ENCODE peak calls at places on chromosomes 2 and 18, in eight cellular contexts. L, F, T, P, K, E, Q and M are unnamed samples.

GRCh38 chr2:188785515-188785914 is 188.7 kb upstream of the COL3A1 start:
- DNase-seq in P (no peak), F (no peak), Q (no peak), E (no peak), L (no peak), T (no peak), K (no peak), M (no peak)

GRCh38 chr2:108575132-108575966 is 41.1 kb downstream of the LIMS1 start:
- DNase-seq in Q (no peak), T (no peak), E (no peak), P (no peak), K (no peak), F (no peak), L (no peak), M (no peak)

GRCh38 chr2:100745630-100746029 is 74.3 kb upstream of the NPAS2 start:
- DNase-seq in F (no peak), K (no peak), T (no peak), P (no peak), Q (no peak), E (no peak), L (no peak), M (no peak)

GRCh38 chr2:122011493-122012270 is 256.2 kb downstream of the TSN start:
- DNase-seq in E (no peak), Q (no peak), P (no peak), L (no peak), K (peak; percentile 18), T (no peak), F (no peak), M (no peak)

GRCh38 chr18:24212939-24213338 is 74.1 kb downstream of the CABYR start:
- DNase-seq in L (no peak), K (no peak), F (no peak), E (no peak), Q (no peak), P (no peak), T (no peak), M (no peak)

GRCh38 chr2:224085246-224085645 is 46.2 kb upstream of the SERPINE2 start:
- DNase-seq in E (no peak), K (no peak), T (peak; percentile 51), L (no peak), F (no peak), Q (no peak), P (no peak), M (no peak)

GRCh38 chr2:137865954-137866540 is 98.2 kb upstream of the HNMT start:
- DNase-seq in K (peak; percentile 79), E (peak; percentile 24), Q (peak; percentile 55), P (peak; percentile 53), F (no peak), L (no peak), T (peak; percentile 5), M (no peak)

GRCh38 chr2:53095664-53096063 is 671.9 kb upstream of the CHAC2 start:
- DNase-seq in P (no peak), F (no peak), L (no peak), E (no peak), K (no peak), T (no peak), Q (no peak), M (no peak)

GRCh38 chr2:51953931-51954330 is 922.0 kb upstream of the NRXN1 start:
- DNase-seq in P (no peak), F (no peak), E (no peak), K (no peak), Q (no peak), T (no peak), L (no peak), M (no peak)

GRCh38 chr2:240614391-240614790 is 10.9 kb upstream of the GPR35 start:
- DNase-seq in Q (no peak), F (peak; percentile 44), K (no peak), P (no peak), T (no peak), E (peak; percentile 4), L (peak; percentile 1), M (no peak)

GRCh38 chr2:187878096-187878495 is 323.9 kb upstream of the TFPI start:
- DNase-seq in P (no peak), F (no peak), L (no peak), T (no peak), K (no peak), Q (no peak), E (no peak), M (no peak)

GRCh38 chr2:1366546-1367134 is 46.6 kb upstream of the TPO start:
- DNase-seq in K (no peak), T (no peak), L (peak; percentile 40), F (no peak), E (peak; percentile 98), Q (no peak), P (no peak), M (peak; percentile 16)

GRCh38 chr2:206004004-206004693 is 81.8 kb downstream of the INO80D start:
- DNase-seq in L (no peak), T (no peak), K (peak; percentile 65), Q (peak; percentile 37), F (no peak), E (no peak), P (peak; percentile 38), M (no peak)

GRCh38 chr2:17136895-17137294 is 381.3 kb downstream of the RAD51AP2 start:
- DNase-seq in F (no peak), P (no peak), E (no peak), L (no peak), K (no peak), Q (no peak), T (no peak), M (no peak)

GRCh38 chr2:38836801-38837200 is 38.9 kb downstream of the DHX57 start:
- DNase-seq in P (no peak), F (no peak), Q (no peak), T (no peak), K (no peak), E (no peak), L (no peak), M (no peak)

GRCh38 chr2:160269803-160270570 is 69.9 kb upstream of the ITGB6 start:
- DNase-seq in L (peak; percentile 88), K (peak; percentile 92), P (peak; percentile 84), F (peak; percentile 91), Q (peak; percentile 79), E (peak; percentile 86), T (peak; percentile 83), M (peak; percentile 43)

GRCh38 chr2:8692783-8693768 is 11.2 kb downstream of the ID2 start:
- DNase-seq in T (peak; percentile 65), P (no peak), K (peak; percentile 26), E (peak; percentile 37), L (peak; percentile 59), F (no peak), Q (peak; percentile 82), M (no peak)

GRCh38 chr2:196259507-196260481 is 88.4 kb upstream of the STK17B start:
- DNase-seq in Q (no peak), E (no peak), T (no peak), K (peak; percentile 88), F (no peak), L (no peak), P (peak; percentile 68), M (no peak)

GRCh38 chr2:209790066-209790728 is 18.6 kb downstream of the UNC80 start:
- DNase-seq in Q (no peak), F (no peak), P (peak; percentile 25), L (no peak), T (no peak), E (no peak), K (no peak), M (no peak)
- H3K4me3 ChIP-seq in Q (no peak overlapping the region), F (no peak overlapping the region), P (peak overlapping the region; percentile 76), L (peak overlapping the region; percentile 12), T (peak overlapping the region; percentile 23), E (no peak overlapping the region), K (no peak overlapping the region), M (peak overlapping the region; percentile 45)

GRCh38 chr2:110746586-110747521 is 14.5 kb downstream of the ACOXL start:
- DNase-seq in P (no peak), T (no peak), L (no peak), E (no peak), K (peak; percentile 24), Q (no peak), F (no peak), M (no peak)

GRCh38 chr2:110743600-110743999 is 11.2 kb downstream of the ACOXL start:
- DNase-seq in F (no peak), T (no peak), K (no peak), E (no peak), P (no peak), Q (no peak), L (no peak), M (no peak)

GRCh38 chr2:110742412-110742811 is 10.0 kb downstream of the ACOXL start:
- DNase-seq in P (no peak), L (no peak), K (no peak), F (no peak), Q (no peak), T (no peak), E (no peak), M (no peak)

GRCh38 chr2:110744429-110744828 is 12.1 kb downstream of the ACOXL start:
- DNase-seq in E (no peak), F (no peak), P (no peak), K (no peak), L (no peak), Q (no peak), T (no peak), M (no peak)

GRCh38 chr2:110745048-110745447 is 12.7 kb downstream of the ACOXL start:
- DNase-seq in P (no peak), E (no peak), Q (no peak), K (no peak), F (no peak), L (no peak), T (no peak), M (no peak)
- H3K4me1 ChIP-seq in P (peaks cover 19% of the 10 kb centered on the region), E (no peaks in the 10 kb centered on the region), Q (no peaks in the 10 kb centered on the region), K (peaks cover 64% of the 10 kb centered on the region), F (no peaks in the 10 kb centered on the region), L (no peaks in the 10 kb centered on the region), T (no peaks in the 10 kb centered on the region), M (peaks cover 13% of the 10 kb centered on the region)

GRCh38 chr2:46950314-46950713 is 34.7 kb upstream of the MCFD2 start:
- DNase-seq in F (no peak), T (no peak), L (no peak), E (no peak), Q (no peak), P (no peak), K (no peak), M (no peak)
- H3K9me3 ChIP-seq in F (no peaks in the 10 kb centered on the region), T (no peaks in the 10 kb centered on the region), L (no peaks in the 10 kb centered on the region), E (no peaks in the 10 kb centered on the region), Q (no peaks in the 10 kb centered on the region), P (no peaks in the 10 kb centered on the region), K (no peaks in the 10 kb centered on the region), M (no peaks in the 10 kb centered on the region)

DNA sequence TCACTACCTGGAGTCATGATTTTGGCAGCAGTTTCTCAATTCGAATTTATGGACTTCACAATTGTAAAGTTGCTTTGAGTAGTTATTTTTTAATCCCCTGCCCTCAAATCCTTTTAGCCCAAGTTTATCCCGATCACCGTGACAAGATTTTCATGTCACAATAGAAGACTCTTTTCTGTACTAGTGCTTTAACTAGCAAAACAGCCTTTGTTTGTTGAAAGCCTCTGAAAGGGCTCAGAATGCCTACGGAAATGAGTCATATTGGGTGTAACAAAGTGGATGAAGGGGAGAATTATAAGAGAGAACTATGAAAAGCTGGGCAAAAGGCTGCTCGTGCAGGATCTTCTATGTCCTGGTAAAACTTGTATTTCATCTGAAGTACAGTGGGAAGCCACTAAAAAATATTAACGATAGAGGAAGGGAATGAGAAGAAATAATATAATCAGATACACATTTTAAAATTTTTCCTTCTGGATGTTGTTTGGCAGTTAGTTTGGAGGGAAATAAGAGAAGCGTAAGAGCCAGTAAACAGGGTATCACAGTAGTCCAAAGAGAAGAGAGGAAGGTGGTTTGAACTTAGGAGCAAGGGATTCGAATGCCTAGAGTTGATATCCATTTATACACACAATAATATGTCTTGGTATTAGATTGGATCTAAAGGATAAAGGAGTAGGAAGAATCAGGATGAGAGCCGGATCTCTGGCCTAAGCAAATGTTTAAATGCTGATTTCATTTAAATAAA is 114.9 kb downstream of the GALNT13 start:
- DNase-seq in Q (no peak), F (no peak), P (no peak), K (no peak), L (no peak), E (no peak), T (peak; percentile 16), M (no peak)
- H3K4me3 ChIP-seq in Q (no peak overlapping the region), F (no peak overlapping the region), P (no peak overlapping the region), K (no peak overlapping the region), L (no peak overlapping the region), E (no peak overlapping the region), T (peak overlapping the region; percentile 19), M (no peak overlapping the region)